ENCODE peak calls at places on chromosomes 4 and X, in ten cellular contexts. One of them, this sample, is unnamed.

GRCh38 chr4:2009651-2010233 is 968 bp upstream of the NELFA start:
- DNase-seq in kidney: peak
- DNase-seq in NT2/D1: peak
- DNase-seq in IMR-90: peak
- DNase-seq in GM23248: peak
- DNase-seq in astrocyte: peak
- DNase-seq in SK-N-SH: peak
- DNase-seq in MM.1S: peak
- DNase-seq in HCT116: peak
- DNase-seq in H9: peak
- DNase-seq in this sample: peak

GRCh38 chr4:148914301-148914700 is 472.1 kb upstream of the NR3C2 start:
- DNase-seq in kidney: no peak
- DNase-seq in NT2/D1: no peak
- DNase-seq in IMR-90: no peak
- DNase-seq in GM23248: no peak
- DNase-seq in astrocyte: no peak
- DNase-seq in SK-N-SH: no peak
- DNase-seq in MM.1S: no peak
- DNase-seq in HCT116: no peak
- DNase-seq in H9: no peak
- DNase-seq in this sample: no peak

GRCh38 chr4:92303621-92304027 is at the start of gene GRID2:
- DNase-seq in kidney: peak
- DNase-seq in NT2/D1: peak
- DNase-seq in IMR-90: peak
- DNase-seq in GM23248: peak
- DNase-seq in astrocyte: peak
- DNase-seq in SK-N-SH: peak
- DNase-seq in MM.1S: no peak
- DNase-seq in HCT116: peak
- DNase-seq in H9: peak
- DNase-seq in this sample: peak

GRCh38 chrX:40171513-40172168 is 73.9 kb upstream of the BCOR start:
- DNase-seq in kidney: peak
- DNase-seq in NT2/D1: no peak
- DNase-seq in IMR-90: no peak
- DNase-seq in GM23248: peak
- DNase-seq in astrocyte: peak
- DNase-seq in SK-N-SH: no peak
- DNase-seq in MM.1S: no peak
- DNase-seq in HCT116: no peak
- DNase-seq in H9: peak
- DNase-seq in this sample: peak

GRCh38 chr4:76696109-76696508 is 201.8 kb downstream of the SOWAHB start:
- DNase-seq in kidney: no peak
- DNase-seq in NT2/D1: peak
- DNase-seq in IMR-90: peak
- DNase-seq in GM23248: peak
- DNase-seq in astrocyte: peak
- DNase-seq in SK-N-SH: no peak
- DNase-seq in MM.1S: no peak
- DNase-seq in HCT116: no peak
- DNase-seq in H9: peak
- DNase-seq in this sample: peak

GRCh38 chr4:136032391-136032790 is 1499.9 kb downstream of the PCDH18 start:
- DNase-seq in kidney: no peak
- DNase-seq in NT2/D1: no peak
- DNase-seq in IMR-90: no peak
- DNase-seq in GM23248: no peak
- DNase-seq in astrocyte: no peak
- DNase-seq in SK-N-SH: no peak
- DNase-seq in MM.1S: no peak
- DNase-seq in HCT116: no peak
- DNase-seq in H9: no peak
- DNase-seq in this sample: no peak

GRCh38 chrX:40147399-40148188 is 49.8 kb upstream of the BCOR start:
- DNase-seq in kidney: no peak
- DNase-seq in NT2/D1: no peak
- DNase-seq in IMR-90: no peak
- DNase-seq in GM23248: no peak
- DNase-seq in astrocyte: no peak
- DNase-seq in SK-N-SH: no peak
- DNase-seq in MM.1S: no peak
- DNase-seq in HCT116: no peak
- DNase-seq in H9: peak
- DNase-seq in this sample: peak

GRCh38 chrX:100296183-100296753 is 113.8 kb downstream of the PCDH19 start:
- DNase-seq in kidney: no peak
- DNase-seq in NT2/D1: peak
- DNase-seq in IMR-90: no peak
- DNase-seq in GM23248: no peak
- DNase-seq in astrocyte: no peak
- DNase-seq in SK-N-SH: no peak
- DNase-seq in MM.1S: no peak
- DNase-seq in HCT116: no peak
- DNase-seq in H9: peak
- DNase-seq in this sample: peak

GRCh38 chrX:138856881-138857280 is 145.4 kb upstream of the FGF13 start:
- DNase-seq in kidney: no peak
- DNase-seq in NT2/D1: no peak
- DNase-seq in IMR-90: no peak
- DNase-seq in GM23248: peak
- DNase-seq in astrocyte: peak
- DNase-seq in SK-N-SH: no peak
- DNase-seq in MM.1S: no peak
- DNase-seq in HCT116: no peak
- DNase-seq in H9: no peak
- DNase-seq in this sample: no peak

GRCh38 chr4:38967260-38968095 is 64.7 kb downstream of the TMEM156 start:
- DNase-seq in kidney: no peak
- DNase-seq in NT2/D1: no peak
- DNase-seq in IMR-90: peak
- DNase-seq in GM23248: peak
- DNase-seq in astrocyte: peak
- DNase-seq in SK-N-SH: no peak
- DNase-seq in MM.1S: no peak
- DNase-seq in HCT116: peak
- DNase-seq in H9: no peak
- DNase-seq in this sample: no peak

GRCh38 chr4:169070895-169071218 is 60.8 kb upstream of the CBR4 start:
- DNase-seq in kidney: no peak
- DNase-seq in NT2/D1: no peak
- DNase-seq in IMR-90: no peak
- DNase-seq in GM23248: no peak
- DNase-seq in astrocyte: peak
- DNase-seq in SK-N-SH: no peak
- DNase-seq in MM.1S: no peak
- DNase-seq in HCT116: no peak
- DNase-seq in H9: no peak
- DNase-seq in this sample: no peak

GRCh38 chrX:150844016-150844415 is 54.5 kb downstream of the CD99L2 start:
- DNase-seq in kidney: no peak
- DNase-seq in NT2/D1: no peak
- DNase-seq in IMR-90: no peak
- DNase-seq in GM23248: no peak
- DNase-seq in astrocyte: peak
- DNase-seq in SK-N-SH: no peak
- DNase-seq in MM.1S: no peak
- DNase-seq in HCT116: no peak
- DNase-seq in H9: no peak
- DNase-seq in this sample: no peak

GRCh38 chr4:82951196-82951595 is 50.7 kb downstream of the THAP9 start:
- DNase-seq in kidney: no peak
- DNase-seq in NT2/D1: no peak
- DNase-seq in IMR-90: peak
- DNase-seq in GM23248: peak
- DNase-seq in astrocyte: peak
- DNase-seq in SK-N-SH: no peak
- DNase-seq in MM.1S: no peak
- DNase-seq in HCT116: no peak
- DNase-seq in H9: no peak
- DNase-seq in this sample: no peak

GRCh38 chrX:128739539-128739938 is 687.3 kb upstream of the ACTRT1 start:
- DNase-seq in kidney: no peak
- DNase-seq in NT2/D1: no peak
- DNase-seq in IMR-90: no peak
- DNase-seq in GM23248: no peak
- DNase-seq in astrocyte: no peak
- DNase-seq in SK-N-SH: no peak
- DNase-seq in MM.1S: no peak
- DNase-seq in HCT116: no peak
- DNase-seq in H9: no peak
- DNase-seq in this sample: no peak

GRCh38 chr4:25440478-25441030 is 63.5 kb downstream of the ANAPC4 start:
- DNase-seq in kidney: peak
- DNase-seq in NT2/D1: no peak
- DNase-seq in IMR-90: no peak
- DNase-seq in GM23248: no peak
- DNase-seq in astrocyte: peak
- DNase-seq in SK-N-SH: no peak
- DNase-seq in MM.1S: no peak
- DNase-seq in HCT116: no peak
- DNase-seq in H9: no peak
- DNase-seq in this sample: no peak

GRCh38 chr4:166049036-166049435 is 176.0 kb downstream of the TLL1 start:
- DNase-seq in kidney: no peak
- DNase-seq in NT2/D1: no peak
- DNase-seq in IMR-90: no peak
- DNase-seq in GM23248: no peak
- DNase-seq in astrocyte: no peak
- DNase-seq in SK-N-SH: no peak
- DNase-seq in MM.1S: no peak
- DNase-seq in HCT116: no peak
- DNase-seq in H9: no peak
- DNase-seq in this sample: no peak

GRCh38 chrX:79556750-79557149 is 189.6 kb upstream of the ITM2A start:
- DNase-seq in kidney: no peak
- DNase-seq in NT2/D1: no peak
- DNase-seq in IMR-90: no peak
- DNase-seq in GM23248: no peak
- DNase-seq in astrocyte: no peak
- DNase-seq in SK-N-SH: no peak
- DNase-seq in MM.1S: no peak
- DNase-seq in HCT116: no peak
- DNase-seq in H9: no peak
- DNase-seq in this sample: no peak

GRCh38 chrX:119150163-119151135 is 22.8 kb upstream of the KIAA1210 start:
- DNase-seq in kidney: peak
- DNase-seq in NT2/D1: no peak
- DNase-seq in IMR-90: no peak
- DNase-seq in GM23248: no peak
- DNase-seq in astrocyte: no peak
- DNase-seq in SK-N-SH: no peak
- DNase-seq in MM.1S: no peak
- DNase-seq in HCT116: no peak
- DNase-seq in H9: peak
- DNase-seq in this sample: no peak

GRCh38 chrX:24372021-24372763 is 11.8 kb downstream of the SUPT20HL1 start:
- DNase-seq in kidney: no peak
- DNase-seq in NT2/D1: peak
- DNase-seq in IMR-90: no peak
- DNase-seq in GM23248: no peak
- DNase-seq in astrocyte: no peak
- DNase-seq in SK-N-SH: no peak
- DNase-seq in MM.1S: no peak
- DNase-seq in HCT116: no peak
- DNase-seq in H9: no peak
- DNase-seq in this sample: peak
- H3K9ac ChIP-seq in kidney: no peak
- H3K9ac ChIP-seq in NT2/D1: peak
- H3K9ac ChIP-seq in IMR-90: no peak
- H3K9ac ChIP-seq in GM23248: no peak
- H3K9ac ChIP-seq in astrocyte: no peak
- H3K9ac ChIP-seq in SK-N-SH: no peak
- H3K9ac ChIP-seq in MM.1S: no peak
- H3K9ac ChIP-seq in HCT116: no peak
- H3K9ac ChIP-seq in H9: no peak
- H3K9ac ChIP-seq in this sample: no peak

GRCh38 chr4:138239496-138239895 is 2.7 kb downstream of the SLC7A11 start:
- DNase-seq in kidney: no peak
- DNase-seq in NT2/D1: no peak
- DNase-seq in IMR-90: no peak
- DNase-seq in GM23248: no peak
- DNase-seq in astrocyte: no peak
- DNase-seq in SK-N-SH: no peak
- DNase-seq in MM.1S: no peak
- DNase-seq in HCT116: no peak
- DNase-seq in H9: no peak
- DNase-seq in this sample: no peak
- H3K9ac ChIP-seq in kidney: no peak
- H3K9ac ChIP-seq in NT2/D1: no peak
- H3K9ac ChIP-seq in IMR-90: peak
- H3K9ac ChIP-seq in GM23248: peak
- H3K9ac ChIP-seq in astrocyte: no peak
- H3K9ac ChIP-seq in SK-N-SH: no peak
- H3K9ac ChIP-seq in MM.1S: no peak
- H3K9ac ChIP-seq in HCT116: no peak
- H3K9ac ChIP-seq in H9: no peak
- H3K9ac ChIP-seq in this sample: no peak

DNA sequence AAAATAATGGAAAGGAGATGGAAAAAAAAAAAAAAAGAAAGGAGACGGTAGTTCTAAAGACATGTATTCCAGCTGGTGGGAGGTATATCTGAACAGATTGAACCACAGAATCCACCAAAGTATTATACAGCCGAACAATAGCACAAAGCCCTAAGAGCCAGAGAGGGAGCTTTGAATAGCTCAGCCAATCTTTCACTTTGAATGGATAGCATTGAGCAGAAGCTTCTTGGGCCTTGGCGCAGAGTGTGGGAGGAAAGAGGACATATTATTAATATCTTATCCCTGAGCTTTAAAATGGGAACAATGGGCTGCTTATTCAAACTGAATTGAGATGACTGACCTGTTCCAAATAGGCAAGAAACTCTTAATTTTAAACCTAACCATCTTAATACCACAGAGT is 147.9 kb upstream of the PAQR3 start:
- DNase-seq in kidney: no peak
- DNase-seq in NT2/D1: no peak
- DNase-seq in IMR-90: no peak
- DNase-seq in GM23248: no peak
- DNase-seq in astrocyte: no peak
- DNase-seq in SK-N-SH: no peak
- DNase-seq in MM.1S: no peak
- DNase-seq in HCT116: no peak
- DNase-seq in H9: no peak
- DNase-seq in this sample: no peak
- H3K9ac ChIP-seq in kidney: no peak
- H3K9ac ChIP-seq in NT2/D1: no peak
- H3K9ac ChIP-seq in IMR-90: no peak
- H3K9ac ChIP-seq in GM23248: no peak
- H3K9ac ChIP-seq in astrocyte: no peak
- H3K9ac ChIP-seq in SK-N-SH: no peak
- H3K9ac ChIP-seq in MM.1S: no peak
- H3K9ac ChIP-seq in HCT116: no peak
- H3K9ac ChIP-seq in H9: no peak
- H3K9ac ChIP-seq in this sample: no peak

GRCh38 chr4:132001542-132001941 is 1147.6 kb upstream of the PCDH10 start:
- DNase-seq in kidney: no peak
- DNase-seq in NT2/D1: no peak
- DNase-seq in IMR-90: peak
- DNase-seq in GM23248: peak
- DNase-seq in astrocyte: peak
- DNase-seq in SK-N-SH: no peak
- DNase-seq in MM.1S: no peak
- DNase-seq in HCT116: no peak
- DNase-seq in H9: no peak
- DNase-seq in this sample: no peak

GRCh38 chr4:132003593-132003992 is 1145.5 kb upstream of the PCDH10 start:
- DNase-seq in kidney: no peak
- DNase-seq in NT2/D1: no peak
- DNase-seq in IMR-90: no peak
- DNase-seq in GM23248: no peak
- DNase-seq in astrocyte: no peak
- DNase-seq in SK-N-SH: no peak
- DNase-seq in MM.1S: no peak
- DNase-seq in HCT116: no peak
- DNase-seq in H9: no peak
- DNase-seq in this sample: no peak
- H3K9ac ChIP-seq in kidney: no peak
- H3K9ac ChIP-seq in NT2/D1: no peak
- H3K9ac ChIP-seq in IMR-90: no peak
- H3K9ac ChIP-seq in GM23248: no peak
- H3K9ac ChIP-seq in astrocyte: no peak
- H3K9ac ChIP-seq in SK-N-SH: no peak
- H3K9ac ChIP-seq in MM.1S: no peak
- H3K9ac ChIP-seq in HCT116: no peak
- H3K9ac ChIP-seq in H9: no peak
- H3K9ac ChIP-seq in this sample: no peak

This sample was measured in endodermal cell.